ENCODE peak calls at places on chromosomes 3 and 15, in eight cellular contexts. B is hepatocyte; T is WTC11; Q is activated CD8-positive, alpha-beta memory T cell treated with anti-CD3 and anti-CD28 coated beads for 48 hours; I is BE2C; Y is GM03348; K is cerebellar cortex; R is GM13977. M is an unnamed sample.

GRCh38 chr15:39269821-39270220 is 311.1 kb upstream of the THBS1 start:
- DNase-seq in B (peak), T (no peak), Q (no peak), I (no peak), Y (no peak), K (no peak), R (no peak), M (no peak)

GRCh38 chr3:157201648-157202278 is 41.8 kb upstream of the CCNL1 start:
- DNase-seq in B (peak), T (no peak), Q (no peak), I (no peak), Y (peak), K (peak), R (peak), M (no peak)

GRCh38 chr15:28252831-28253230 is 69.1 kb downstream of the HERC2 start:
- DNase-seq in B (no peak), T (no peak), Q (no peak), I (no peak), Y (no peak), K (no peak), R (peak), M (no peak)

GRCh38 chr3:105527949-105528348 is 161.2 kb downstream of the ALCAM start:
- DNase-seq in B (no peak), T (no peak), Q (no peak), I (no peak), Y (no peak), K (no peak), R (peak), M (peak)

GRCh38 chr3:127673191-127674098 is 693 bp downstream of the ABTB1 start:
- DNase-seq in B (peak), T (peak), Q (peak), I (peak), Y (peak), K (peak), R (peak), M (no peak)

GRCh38 chr3:175102161-175102560 is 243.0 kb downstream of the NAALADL2 start:
- DNase-seq in B (no peak), T (no peak), Q (no peak), I (no peak), Y (no peak), K (no peak), R (no peak), M (no peak)

GRCh38 chr3:11310258-11310657 is 38.1 kb downstream of the ATG7 start:
- DNase-seq in B (no peak), T (no peak), Q (no peak), I (no peak), Y (no peak), K (no peak), R (no peak), M (no peak)

GRCh38 chr3:116000315-116000714 is 377.0 kb downstream of the GAP43 start:
- DNase-seq in B (peak), T (no peak), Q (no peak), I (peak), Y (peak), K (peak), R (peak), M (peak)

GRCh38 chr3:72082121-72082715 is 297.3 kb upstream of the PROK2 start:
- DNase-seq in B (no peak), T (no peak), Q (no peak), I (no peak), Y (no peak), K (no peak), R (peak), M (peak)

GRCh38 chr15:95869920-95870319 is 460.6 kb upstream of the NR2F2 start:
- DNase-seq in B (no peak), T (no peak), Q (no peak), I (no peak), Y (no peak), K (no peak), R (no peak), M (no peak)

GRCh38 chr3:40720863-40721262 is 196.1 kb downstream of the ZNF621 start:
- DNase-seq in B (no peak), T (no peak), Q (no peak), I (peak), Y (no peak), K (no peak), R (no peak), M (no peak)

GRCh38 chr3:171757377-171758034 is 52.8 kb downstream of the PLD1 start:
- DNase-seq in B (no peak), T (no peak), Q (no peak), I (no peak), Y (no peak), K (no peak), R (no peak), M (no peak)

GRCh38 chr3:42387802-42388651 is 22.4 kb downstream of the LYZL4 start:
- DNase-seq in B (no peak), T (no peak), Q (no peak), I (no peak), Y (no peak), K (no peak), R (no peak), M (no peak)

GRCh38 chr3:150603888-150604319 is 783 bp downstream of the SELENOT start:
- DNase-seq in B (no peak), T (no peak), Q (no peak), I (no peak), Y (no peak), K (peak), R (no peak), M (no peak)

M was measured in GM06990.